ENCODE peak calls at places on chromosome 14, in eight cellular contexts. X, T, W, H, J, B, V and O are unnamed samples.

GRCh38 chr14:59236195-59236594 is 47.7 kb downstream of the DAAM1 start:
- DNase-seq in B (peak), T (no peak), V (peak), H (no peak), J (no peak), X (no peak), W (no peak), O (no peak)

GRCh38 chr14:91352101-91352500 is 65.5 kb downstream of the CCDC88C start:
- DNase-seq in X (no peak), H (no peak), J (no peak), T (no peak), V (peak), B (peak), W (no peak), O (no peak)

GRCh38 chr14:44657688-44658388 is 150.8 kb upstream of the FSCB start:
- DNase-seq in H (no peak), V (no peak), W (no peak), B (no peak), X (no peak), J (no peak), T (peak), O (no peak)

GRCh38 chr14:23057757-23058653 is 685 bp upstream of the CDH24 start:
- DNase-seq in T (peak), H (peak), J (peak), B (peak), V (peak), X (peak), W (peak), O (peak)

GRCh38 chr14:32847867-32848266 is 90.8 kb upstream of the NPAS3 start:
- DNase-seq in V (no peak), T (no peak), J (no peak), H (no peak), X (no peak), B (no peak), W (no peak), O (no peak)

GRCh38 chr14:54567634-54568561 is 970 bp downstream of the SAMD4A start:
- DNase-seq in H (no peak), J (peak), T (peak), W (peak), V (peak), B (peak), X (peak), O (peak)

GRCh38 chr14:35343709-35344474 is 51.7 kb downstream of the PSMA6 start:
- DNase-seq in X (no peak), H (no peak), B (no peak), J (no peak), T (no peak), W (no peak), V (no peak), O (no peak)

GRCh38 chr14:34368115-34368970 is 93.7 kb downstream of the SPTSSA start:
- DNase-seq in X (no peak), T (peak), W (no peak), J (no peak), H (no peak), B (no peak), V (peak), O (no peak)

GRCh38 chr14:105496831-105497591 is 6.0 kb downstream of the TEDC1 start:
- DNase-seq in V (no peak), W (no peak), B (no peak), J (no peak), X (no peak), H (no peak), T (no peak), O (no peak)

GRCh38 chr14:91229743-91230200 is 14.7 kb downstream of the GPR68 start:
- DNase-seq in H (no peak), V (peak), J (peak), W (no peak), B (no peak), T (peak), X (no peak), O (peak)

GRCh38 chr14:106208794-106209193 is 682.4 kb downstream of the TMEM121 start:
- DNase-seq in X (no peak), W (no peak), J (no peak), T (no peak), H (no peak), V (no peak), B (no peak), O (no peak)

GRCh38 chr14:104676694-104677505 is 12.5 kb upstream of the INF2 start:
- DNase-seq in H (no peak), J (peak), T (no peak), B (no peak), V (no peak), X (no peak), W (no peak), O (no peak)

GRCh38 chr14:93035917-93036651 is 79.6 kb downstream of the ITPK1 start:
- DNase-seq in V (peak), X (peak), J (no peak), W (peak), H (no peak), B (peak), T (peak), O (no peak)

GRCh38 chr14:97274626-97275025 is 477.4 kb downstream of the VRK1 start:
- DNase-seq in H (no peak), W (no peak), B (no peak), J (no peak), V (no peak), X (no peak), T (no peak), O (no peak)

GRCh38 chr14:100362311-100362927 is 39.3 kb downstream of the SLC25A47 start:
- DNase-seq in B (no peak), H (no peak), X (no peak), V (no peak), T (no peak), W (no peak), J (no peak), O (no peak)

GRCh38 chr14:51821822-51822221 is 38.6 kb upstream of the GNG2 start:
- DNase-seq in T (peak), V (peak), W (no peak), X (no peak), H (no peak), B (no peak), J (no peak), O (no peak)

GRCh38 chr14:93984987-93985410 is 8.6 kb upstream of the ASB2 start:
- DNase-seq in J (no peak), T (peak), H (peak), B (peak), W (peak), X (no peak), V (peak), O (no peak)

GRCh38 chr14:93220509-93220908 is 13.5 kb downstream of the UBR7 start:
- DNase-seq in B (no peak), T (no peak), J (no peak), W (no peak), V (no peak), X (no peak), H (no peak), O (no peak)

GRCh38 chr14:103854822-103855733 is 7.7 kb upstream of the PPP1R13B start:
- DNase-seq in B (no peak), X (no peak), W (no peak), H (no peak), J (no peak), T (peak), V (no peak), O (no peak)

GRCh38 chr14:58669556-58670200 is 31.9 kb downstream of the DACT1 start:
- DNase-seq in H (no peak), V (no peak), J (no peak), X (no peak), W (no peak), T (no peak), B (no peak), O (no peak)

GRCh38 chr14:75906680-75907280 is 75.0 kb downstream of the TGFB3 start:
- DNase-seq in H (peak), X (no peak), T (peak), J (peak), V (peak), B (peak), W (peak), O (peak)

GRCh38 chr14:51453869-51454268 is 197.8 kb upstream of the FRMD6 start:
- DNase-seq in T (no peak), H (no peak), B (no peak), V (no peak), X (peak), W (peak), J (no peak), O (no peak)

GRCh38 chr14:26930576-26930975 is 332.7 kb upstream of the NOVA1 start:
- DNase-seq in B (no peak), J (no peak), T (no peak), V (no peak), X (no peak), H (no peak), W (no peak), O (no peak)

GRCh38 chr14:91858536-91859275 is 8.6 kb downstream of the TC2N start:
- DNase-seq in B (no peak), X (no peak), T (peak), V (peak), W (no peak), H (peak), J (peak), O (peak)

GRCh38 chr14:53979141-53979673 is 22.6 kb upstream of the BMP4 start:
- DNase-seq in J (no peak), W (no peak), H (no peak), T (no peak), B (no peak), V (no peak), X (no peak), O (no peak)

GRCh38 chr14:96929969-96930368 is 132.8 kb downstream of the VRK1 start:
- DNase-seq in W (no peak), H (no peak), J (no peak), B (no peak), V (no peak), X (no peak), T (no peak), O (no peak)

GRCh38 chr14:67491741-67492504 is 3.4 kb upstream of the TMEM229B start:
- DNase-seq in X (no peak), H (no peak), W (no peak), B (no peak), V (no peak), T (no peak), J (no peak), O (no peak)

GRCh38 chr14:95321693-95322455 is 2.2 kb upstream of the CLMN start:
- DNase-seq in B (no peak), X (no peak), J (no peak), V (no peak), H (no peak), W (no peak), T (no peak), O (no peak)

GRCh38 chr14:59202031-59202430 is 13.6 kb downstream of the DAAM1 start:
- DNase-seq in T (no peak), J (peak), B (no peak), V (no peak), X (no peak), H (no peak), W (no peak), O (no peak)

GRCh38 chr14:95683793-95684192 is 2.4 kb upstream of the TCL1B start:
- DNase-seq in B (no peak), H (peak), X (no peak), T (peak), V (peak), W (no peak), J (peak), O (peak)

GRCh38 chr14:103624860-103625259 is 4.2 kb upstream of the KLC1 start:
- DNase-seq in X (no peak), W (peak), B (peak), H (peak), V (peak), J (peak), T (peak), O (no peak)

GRCh38 chr14:67417633-67418032 is 5.7 kb upstream of the PLEK2 start:
- DNase-seq in V (no peak), H (no peak), X (no peak), B (no peak), T (no peak), J (no peak), W (no peak), O (no peak)

GRCh38 chr14:61512026-61512425 is 183.3 kb upstream of the HIF1A start:
- DNase-seq in H (no peak), X (no peak), W (no peak), V (peak), J (no peak), T (no peak), B (no peak), O (no peak)

GRCh38 chr14:102644523-102644922 is 52.1 kb downstream of the RCOR1 start:
- DNase-seq in H (no peak), J (no peak), V (no peak), T (no peak), B (no peak), W (no peak), X (no peak), O (no peak)

GRCh38 chr14:22044193-22044592 is 370.6 kb upstream of the OR4E1 start:
- DNase-seq in X (no peak), J (no peak), H (no peak), V (no peak), B (no peak), T (no peak), W (no peak), O (no peak)

GRCh38 chr14:22036541-22036940 is 362.9 kb upstream of the OR4E1 start:
- DNase-seq in X (no peak), W (no peak), B (no peak), T (no peak), V (no peak), J (no peak), H (no peak), O (no peak)

GRCh38 chr14:22040781-22041125 is 367.1 kb upstream of the OR4E1 start:
- DNase-seq in W (no peak), X (no peak), V (no peak), H (no peak), B (no peak), T (no peak), J (no peak), O (no peak)

GRCh38 chr14:22046063-22046462 is 372.4 kb upstream of the OR4E1 start:
- DNase-seq in X (no peak), J (peak), V (no peak), W (no peak), B (no peak), H (no peak), T (no peak), O (no peak)

DNA sequence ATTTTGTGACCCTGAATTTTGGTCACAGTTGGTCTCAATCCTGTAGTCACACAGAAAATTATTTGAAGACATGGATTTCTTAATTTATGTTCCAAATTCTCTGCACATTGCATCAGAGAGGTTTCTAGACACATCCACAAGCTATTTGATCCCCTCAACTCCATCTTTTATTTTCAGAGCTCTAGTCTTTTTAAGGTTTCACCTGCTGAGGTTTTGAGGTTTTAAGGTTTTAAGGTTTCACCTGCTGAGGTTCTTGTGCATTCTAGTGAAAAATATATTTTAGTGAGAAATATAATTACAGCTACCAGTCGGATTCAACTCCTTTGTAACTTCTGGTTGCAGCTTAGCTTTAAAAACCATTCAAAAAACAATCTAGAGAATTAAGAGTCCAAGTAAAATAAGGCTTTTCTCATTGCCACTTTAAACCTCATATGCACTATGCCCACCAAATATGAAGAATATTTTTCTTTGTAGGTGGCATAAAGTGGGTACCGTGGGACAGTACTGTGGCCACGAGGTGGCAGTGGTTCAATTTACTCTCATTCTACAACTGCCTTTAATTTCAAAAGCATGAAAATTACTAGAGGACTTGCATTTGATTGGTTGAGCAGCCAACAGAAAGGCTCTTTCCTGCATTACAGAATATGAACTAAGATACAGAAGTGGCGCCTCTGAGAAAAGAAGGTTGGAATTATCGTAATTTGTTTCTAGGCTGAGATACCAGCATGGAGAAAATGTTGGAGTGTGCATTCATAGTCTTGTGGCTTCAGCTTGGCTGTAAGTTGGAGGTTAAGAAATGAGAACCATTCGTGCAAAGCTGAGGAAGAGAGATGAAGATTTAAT is 366.5 kb upstream of the OR4E1 start:
- DNase-seq in X (no peak), H (peak), V (no peak), T (peak), B (no peak), W (no peak), J (peak), O (no peak)
- TF ChIP-seq CTCF in X (peak), H (peak), V (peak), T (peak), B (peak), W (peak), J (peak), O (peak)

GRCh38 chr14:31420319-31421081 is at the start of gene HEATR5A:
- DNase-seq in V (peak), T (peak), B (peak), X (peak), H (peak), W (peak), J (peak), O (peak)
- TF ChIP-seq CTCF in V (no peak), T (peak), B (peak), X (peak), H (no peak), W (peak), J (no peak), O (peak)

DNA sequence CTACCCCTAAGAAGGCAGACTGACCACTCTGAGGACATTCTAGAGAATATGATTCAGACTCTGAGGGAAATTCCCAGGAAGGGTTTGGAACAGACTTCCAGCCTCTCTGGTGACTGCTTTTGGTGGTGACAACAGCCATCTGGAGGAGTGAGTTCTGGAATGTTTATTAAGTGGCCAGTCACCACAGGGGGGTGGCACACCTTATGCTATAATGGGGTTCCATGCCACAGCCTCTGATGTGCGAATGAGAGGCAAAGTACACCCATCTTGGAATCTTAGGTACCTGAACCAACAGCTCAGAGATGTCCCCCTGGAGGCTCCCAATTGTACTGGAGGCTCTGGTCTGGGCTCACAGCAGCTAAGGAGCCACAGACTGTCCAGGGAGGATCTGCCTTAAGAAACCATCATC is 9.5 kb upstream of the TINF2 start:
- DNase-seq in B (no peak), W (no peak), V (peak), X (no peak), H (no peak), J (no peak), T (peak), O (no peak)
- TF ChIP-seq CTCF in B (no peak), W (no peak), V (no peak), X (no peak), H (no peak), J (no peak), T (no peak), O (no peak)

DNA sequence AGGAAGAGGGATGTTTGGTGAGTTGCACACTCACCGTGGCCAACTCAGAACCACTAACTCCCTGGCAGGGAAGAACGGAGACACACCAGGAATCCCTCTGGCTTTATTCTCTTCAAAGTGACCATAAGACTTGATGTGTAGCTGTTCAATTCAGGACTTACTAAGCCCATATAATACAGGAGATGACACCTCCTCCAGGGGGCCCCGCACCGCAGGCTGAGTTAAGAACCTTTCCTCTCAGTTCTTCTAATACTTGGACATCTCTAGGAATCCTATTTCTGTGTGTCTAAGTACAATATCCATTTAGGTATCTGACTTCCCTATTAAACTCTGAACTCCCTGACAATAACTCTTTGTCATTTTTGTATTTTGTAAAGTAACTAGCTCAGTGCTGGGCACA is 49.5 kb downstream of the DCAF4 start:
- DNase-seq in T (peak), X (no peak), W (no peak), J (peak), V (peak), B (no peak), H (peak), O (no peak)
- TF ChIP-seq CTCF in T (peak), X (no peak), W (no peak), J (no peak), V (peak), B (no peak), H (peak), O (peak)

GRCh38 chr14:66371776-66372175 is 114.4 kb upstream of the CCDC196 start:
- DNase-seq in X (no peak), H (no peak), T (no peak), B (no peak), J (no peak), W (no peak), V (no peak), O (no peak)
- TF ChIP-seq CTCF in X (no peak), H (no peak), T (no peak), B (no peak), J (no peak), W (no peak), V (no peak), O (no peak)

GRCh38 chr14:55803506-55804197 is 223.6 kb downstream of the KTN1 start:
- DNase-seq in T (peak), X (no peak), J (no peak), W (no peak), B (no peak), V (no peak), H (no peak), O (no peak)

GRCh38 chr14:55801121-55801520 is 221.1 kb downstream of the KTN1 start:
- DNase-seq in T (no peak), V (no peak), B (no peak), H (no peak), W (no peak), J (no peak), X (no peak), O (no peak)

GRCh38 chr14:55804198-55804553 is 224.2 kb downstream of the KTN1 start:
- DNase-seq in X (no peak), B (no peak), T (no peak), J (no peak), H (no peak), V (no peak), W (no peak), O (no peak)

GRCh38 chr14:55805250-55805649 is 225.2 kb downstream of the KTN1 start:
- DNase-seq in T (no peak), B (no peak), J (no peak), V (no peak), W (no peak), H (no peak), X (no peak), O (no peak)

GRCh38 chr14:55802986-55803431 is 223.0 kb downstream of the KTN1 start:
- DNase-seq in B (no peak), X (no peak), T (peak), J (peak), H (peak), W (peak), V (peak), O (no peak)
- TF ChIP-seq CTCF in B (no peak), X (no peak), T (peak), J (no peak), H (peak), W (no peak), V (peak), O (no peak)

GRCh38 chr14:65824285-65824977 is 411.9 kb downstream of the FUT8 start:
- DNase-seq in W (peak), V (peak), B (peak), J (peak), X (no peak), T (peak), H (peak), O (peak)

GRCh38 chr14:65821224-65821753 is 408.8 kb downstream of the FUT8 start:
- DNase-seq in X (no peak), V (no peak), T (no peak), H (no peak), B (no peak), J (no peak), W (no peak), O (no peak)

GRCh38 chr14:65826946-65827345 is 414.4 kb downstream of the FUT8 start:
- DNase-seq in V (no peak), W (no peak), X (no peak), B (no peak), J (no peak), H (no peak), T (no peak), O (no peak)

GRCh38 chr14:65827520-65827919 is 415.0 kb downstream of the FUT8 start:
- DNase-seq in J (no peak), H (no peak), V (no peak), W (no peak), T (no peak), X (no peak), B (no peak), O (no peak)

GRCh38 chr14:65824978-65825299 is 412.4 kb downstream of the FUT8 start:
- DNase-seq in J (no peak), T (no peak), X (no peak), B (no peak), V (no peak), W (no peak), H (no peak), O (no peak)
- TF ChIP-seq CTCF in J (peak), T (no peak), X (peak), B (no peak), V (no peak), W (peak), H (no peak), O (no peak)

GRCh38 chr14:39668449-39668848 is 236.2 kb upstream of the FBXO33 start:
- DNase-seq in T (no peak), H (no peak), W (no peak), J (no peak), V (no peak), B (no peak), X (no peak), O (no peak)

GRCh38 chr14:39665084-39665483 is 232.9 kb upstream of the FBXO33 start:
- DNase-seq in B (no peak), H (no peak), W (no peak), X (no peak), T (no peak), V (peak), J (no peak), O (peak)

GRCh38 chr14:39666386-39666785 is 234.2 kb upstream of the FBXO33 start:
- DNase-seq in H (no peak), B (no peak), X (no peak), J (no peak), T (no peak), V (peak), W (no peak), O (no peak)
- TF ChIP-seq CTCF in H (no peak), B (no peak), X (no peak), J (no peak), T (no peak), V (no peak), W (no peak), O (no peak)